ENCODE peak calls at places on chromosomes 13 and 19, in seven cellular contexts. U, E, R, K, G, P and H are unnamed samples.

GRCh38 chr19:1746401-1747284 is 6.7 kb upstream of the ONECUT3 start:
- DNase-seq in E (no peak), K (no peak), G (peak; percentile 30), U (no peak), P (peak; percentile 18), R (no peak), H (peak; percentile 29)

GRCh38 chr13:25920277-25920676 is 131.5 kb downstream of the SHISA2 start:
- DNase-seq in K (no peak), E (no peak), G (no peak), R (no peak), P (no peak), U (no peak), H (no peak)

GRCh38 chr13:99198630-99199029 is 2.0 kb upstream of the UBAC2 start:
- DNase-seq in U (no peak), P (no peak), E (no peak), G (no peak), K (no peak), R (no peak), H (no peak)

GRCh38 chr19:43078311-43078710 is 4.2 kb downstream of the PSG2 start:
- DNase-seq in K (no peak), G (no peak), P (peak; percentile 74), R (no peak), U (no peak), E (no peak), H (no peak)

GRCh38 chr19:16041571-16042386 is 34.5 kb upstream of the TPM4 start:
- DNase-seq in U (peak; percentile 87), P (peak; percentile 51), G (peak; percentile 72), R (no peak), E (peak; percentile 61), K (peak; percentile 89), H (peak; percentile 87)

GRCh38 chr13:62356977-62357376 is 941.3 kb upstream of the PCDH20 start:
- DNase-seq in R (no peak), E (no peak), P (peak; percentile 1), G (no peak), U (no peak), K (no peak), H (no peak)

GRCh38 chr13:71772376-71772775 is 94.6 kb downstream of the DACH1 start:
- DNase-seq in U (no peak), G (no peak), K (no peak), R (no peak), E (no peak), P (no peak), H (no peak)

GRCh38 chr13:31046711-31047279 is 114.3 kb downstream of the TEX26 start:
- DNase-seq in P (peak; percentile 73), E (no peak), K (peak; percentile 9), U (no peak), G (peak; percentile 95), R (no peak), H (no peak)

GRCh38 chr13:112457081-112457480 is 80.9 kb downstream of the SPACA7 start:
- DNase-seq in R (no peak), U (no peak), K (no peak), G (no peak), P (no peak), E (no peak), H (no peak)

GRCh38 chr13:84137292-84137691 is 255.0 kb upstream of the SLITRK1 start:
- DNase-seq in R (peak; percentile 64), E (no peak), K (no peak), P (peak; percentile 31), G (peak; percentile 28), U (peak; percentile 35), H (no peak)

GRCh38 chr19:28359819-28360414 is 853.0 kb downstream of the UQCRFS1 start:
- DNase-seq in U (no peak), K (no peak), R (no peak), E (no peak), G (no peak), P (no peak), H (no peak)

GRCh38 chr19:43489310-43489709 is 15.2 kb downstream of the PHLDB3 start:
- DNase-seq in R (peak; percentile 44), P (no peak), E (peak; percentile 27), K (no peak), U (no peak), G (no peak), H (no peak)